ENCODE peak calls at places on chromosomes 2 and 18, in nine cellular contexts. B, D, F, X, Z, L, S, H and P are unnamed samples.

GRCh38 chr18:64929026-64929425 is 780.1 kb upstream of the LINC00305 start:
- DNase-seq in B (no peak), D (peak), F (no peak), X (no peak), Z (peak), L (no peak), S (no peak), H (no peak), P (no peak)

GRCh38 chr2:10930731-10931516 is 19.2 kb downstream of the KCNF1 start:
- DNase-seq in B (no peak), D (peak), F (no peak), X (no peak), Z (no peak), L (no peak), S (no peak), H (no peak), P (no peak)

GRCh38 chr18:58325521-58325908 is 281.5 kb downstream of the NEDD4L start:
- DNase-seq in B (no peak), D (no peak), F (no peak), X (no peak), Z (no peak), L (no peak), S (no peak), H (no peak), P (no peak)

GRCh38 chr2:94986392-94986963 is 39.0 kb upstream of the MAL start:
- DNase-seq in B (peak), D (peak), F (peak), X (peak), Z (peak), L (no peak), S (peak), H (peak), P (peak)

GRCh38 chr2:198316852-198317395 is 512.5 kb downstream of the PLCL1 start:
- DNase-seq in B (no peak), D (no peak), F (no peak), X (no peak), Z (no peak), L (no peak), S (no peak), H (no peak), P (no peak)

GRCh38 chr2:113175101-113175628 is 1.4 kb downstream of the PSD4 start:
- DNase-seq in B (peak), D (no peak), F (no peak), X (no peak), Z (no peak), L (peak), S (no peak), H (no peak), P (no peak)

GRCh38 chr2:153871231-153872221 is at the start of gene GALNT13:
- DNase-seq in B (no peak), D (peak), F (peak), X (peak), Z (peak), L (no peak), S (peak), H (no peak), P (no peak)

GRCh38 chr2:163802289-163802688 is 66.5 kb upstream of the FIGN start:
- DNase-seq in B (no peak), D (no peak), F (no peak), X (no peak), Z (no peak), L (no peak), S (no peak), H (no peak), P (no peak)

GRCh38 chr18:61448316-61448715 is 115.1 kb downstream of the CDH20 start:
- DNase-seq in B (no peak), D (peak), F (no peak), X (no peak), Z (no peak), L (no peak), S (no peak), H (no peak), P (no peak)

GRCh38 chr18:50038448-50038847 is 156.5 kb downstream of the MYO5B start:
- DNase-seq in B (no peak), D (peak), F (no peak), X (no peak), Z (no peak), L (no peak), S (no peak), H (no peak), P (no peak)

GRCh38 chr2:96527990-96528679 is 8.4 kb upstream of the ARID5A start:
- DNase-seq in B (no peak), D (no peak), F (no peak), X (no peak), Z (no peak), L (no peak), S (no peak), H (no peak), P (no peak)

GRCh38 chr2:183037660-183038340 is 457 bp downstream of the NCKAP1 start:
- DNase-seq in B (peak), D (no peak), F (peak), X (peak), Z (no peak), L (peak), S (peak), H (no peak), P (peak)

GRCh38 chr2:222899413-222900181 is 38.8 kb downstream of the ACSL3 start:
- DNase-seq in B (no peak), D (no peak), F (no peak), X (no peak), Z (no peak), L (no peak), S (no peak), H (no peak), P (no peak)

GRCh38 chr18:26436176-26437031 is 111.9 kb downstream of the KCTD1 start:
- DNase-seq in B (peak), D (peak), F (no peak), X (no peak), Z (no peak), L (no peak), S (no peak), H (peak), P (no peak)

GRCh38 chr2:112465373-112465772 is 16.6 kb upstream of the TTL start:
- DNase-seq in B (no peak), D (peak), F (no peak), X (no peak), Z (no peak), L (no peak), S (no peak), H (no peak), P (no peak)

GRCh38 chr2:75429036-75429435 is 131.7 kb downstream of the EVA1A start:
- DNase-seq in B (no peak), D (no peak), F (no peak), X (no peak), Z (no peak), L (no peak), S (no peak), H (no peak), P (no peak)

GRCh38 chr2:48248251-48248933 is 281.6 kb upstream of the STON1 start:
- DNase-seq in B (peak), D (peak), F (no peak), X (no peak), Z (peak), L (no peak), S (no peak), H (peak), P (peak)

GRCh38 chr2:195543902-195544894 is 112.8 kb upstream of the SLC39A10 start:
- DNase-seq in B (no peak), D (peak), F (no peak), X (no peak), Z (no peak), L (no peak), S (no peak), H (peak), P (no peak)

GRCh38 chr2:232389327-232389726 is 10.8 kb downstream of the ALPP start:
- DNase-seq in B (no peak), D (no peak), F (no peak), X (no peak), Z (no peak), L (no peak), S (no peak), H (no peak), P (no peak)

GRCh38 chr18:36786686-36787085 is 42.1 kb downstream of the TPGS2 start:
- DNase-seq in B (no peak), D (peak), F (no peak), X (no peak), Z (no peak), L (no peak), S (no peak), H (peak), P (no peak)